ENCODE peak calls at places on chromosomes 11 and 22, in four cellular contexts. R is fibroblast of mammary gland, T is astrocyte of the spinal cord, D is neural crest cell. I is an unnamed sample.

GRCh38 chr11:5363712-5364111 is 12.4 kb downstream of the OR51B6 start:
- DNase-seq in R (no peak), T (no peak), D (no peak), I (no peak)

GRCh38 chr11:60915250-60915914 is 1.4 kb downstream of the TMEM109 start:
- DNase-seq in R (peak), T (peak), D (no peak), I (peak)

GRCh38 chr11:46176421-46176820 is 55.2 kb upstream of the PHF21A start:
- DNase-seq in R (no peak), T (no peak), D (no peak), I (no peak)

GRCh38 chr22:46969491-46969890 is 207.0 kb downstream of the TBC1D22A start:
- DNase-seq in R (no peak), T (no peak), D (no peak), I (no peak)

GRCh38 chr11:66651011-66651410 is 12.5 kb downstream of the RBM4 start:
- DNase-seq in R (peak), T (peak), D (no peak), I (peak)

GRCh38 chr11:99020324-99021225 is at the start of gene CNTN5:
- DNase-seq in R (peak), T (peak), D (peak), I (peak)

GRCh38 chr11:123195182-123196059 is at the start of gene CLMP:
- DNase-seq in R (peak), T (peak), D (no peak), I (peak)

GRCh38 chr11:124069429-124070401 is 28.6 kb upstream of the OR10G7 start:
- DNase-seq in R (peak), T (peak), D (peak), I (peak)

GRCh38 chr22:46974077-46974476 is 211.6 kb downstream of the TBC1D22A start:
- DNase-seq in R (no peak), T (no peak), D (no peak), I (no peak)

GRCh38 chr22:27545071-27545470 is 256.5 kb downstream of the MN1 start:
- DNase-seq in R (no peak), T (no peak), D (no peak), I (no peak)

GRCh38 chr11:11068113-11068512 is 210.3 kb upstream of the ZBED5 start:
- DNase-seq in R (no peak), T (no peak), D (no peak), I (no peak)

GRCh38 chr11:1557904-1558831 is 13.9 kb downstream of the DUSP8 start:
- DNase-seq in R (peak), T (peak), D (no peak), I (peak)

GRCh38 chr11:10518123-10518522 is 22.9 kb downstream of the RNF141 start:
- DNase-seq in R (no peak), T (no peak), D (no peak), I (no peak)

GRCh38 chr11:47590026-47590861 is 3.8 kb downstream of the FAM180B start:
- DNase-seq in R (no peak), T (peak), D (no peak), I (no peak)

GRCh38 chr22:29079218-29079901 is 6.5 kb downstream of the KREMEN1 start:
- DNase-seq in R (no peak), T (peak), D (no peak), I (no peak)

GRCh38 chr11:102664001-102664752 is 39.0 kb upstream of the MMP20 start:
- DNase-seq in R (no peak), T (no peak), D (no peak), I (peak)

GRCh38 chr22:47043835-47044721 is 281.6 kb downstream of the TBC1D22A start:
- DNase-seq in R (peak), T (peak), D (no peak), I (peak)

GRCh38 chr22:26169312-26170111 is at the start of gene SEZ6L:
- DNase-seq in R (no peak), T (no peak), D (peak), I (no peak)

GRCh38 chr11:23123766-23124165 is 263.5 kb upstream of the CCDC179 start:
- DNase-seq in R (peak), T (peak), D (no peak), I (peak)

GRCh38 chr22:29225422-29226090 is 19.9 kb downstream of the EMID1 start:
- DNase-seq in R (peak), T (no peak), D (no peak), I (peak)

GRCh38 chr11:15670520-15671070 is 555.9 kb downstream of the INSC start:
- DNase-seq in R (no peak), T (no peak), D (no peak), I (no peak)

GRCh38 chr11:85848556-85848955 is 6.6 kb upstream of the CCDC83 start:
- DNase-seq in R (no peak), T (no peak), D (no peak), I (no peak)

GRCh38 chr11:60265373-60266214 is 14.9 kb upstream of the MS4A4A start:
- DNase-seq in R (peak), T (peak), D (peak), I (peak)

GRCh38 chr11:119892311-119892808 is 163.4 kb upstream of the NECTIN1 start:
- DNase-seq in R (no peak), T (no peak), D (no peak), I (no peak)

GRCh38 chr11:85889676-85890579 is 34.7 kb downstream of the CCDC83 start:
- DNase-seq in R (peak), T (peak), D (no peak), I (peak)

GRCh38 chr22:28440517-28441366 is 238.9 kb downstream of the TTC28 start:
- DNase-seq in R (peak), T (peak), D (no peak), I (peak)

GRCh38 chr11:110566577-110566976 is 136.8 kb downstream of the FDX1 start:
- DNase-seq in R (no peak), T (no peak), D (no peak), I (no peak)

GRCh38 chr11:69533296-69534165 is 52.1 kb downstream of the LINC01488 start:
- DNase-seq in R (no peak), T (no peak), D (no peak), I (no peak)

GRCh38 chr11:104352036-104352435 is 188.1 kb upstream of the PDGFD start:
- DNase-seq in R (no peak), T (no peak), D (no peak), I (no peak)

GRCh38 chr11:5272395-5273017 is 2.8 kb upstream of the HBE1 start:
- DNase-seq in R (no peak), T (no peak), D (no peak), I (no peak)

GRCh38 chr11:72441647-72442267 is 7.4 kb upstream of the CLPB start:
- DNase-seq in R (peak), T (peak), D (no peak), I (peak)

GRCh38 chr11:31761636-31762035 is 49.5 kb downstream of the PAX6 start:
- DNase-seq in R (no peak), T (no peak), D (no peak), I (no peak)

GRCh38 chr11:64850979-64851567 is 6.6 kb upstream of the CDC42BPG start:
- DNase-seq in R (no peak), T (no peak), D (no peak), I (no peak)

GRCh38 chr22:23268877-23269276 is 88.6 kb downstream of the BCR start:
- DNase-seq in R (no peak), T (no peak), D (no peak), I (no peak)

GRCh38 chr22:33476716-33477115 is 418.5 kb upstream of the SYN3 start:
- DNase-seq in R (no peak), T (no peak), D (no peak), I (peak)

GRCh38 chr22:39723899-39724351 is 153.4 kb downstream of the CACNA1I start:
- DNase-seq in R (peak), T (peak), D (no peak), I (peak)

GRCh38 chr11:7449841-7450214 is 35.5 kb upstream of the OLFML1 start:
- DNase-seq in R (no peak), T (no peak), D (no peak), I (no peak)

GRCh38 chr11:69936750-69937149 is 117.5 kb upstream of the FGF3 start:
- DNase-seq in R (no peak), T (no peak), D (no peak), I (no peak)

GRCh38 chr11:110710520-110711381 is 1.5 kb downstream of the ARHGAP20 start:
- DNase-seq in R (peak), T (peak), D (peak), I (peak)

DNA sequence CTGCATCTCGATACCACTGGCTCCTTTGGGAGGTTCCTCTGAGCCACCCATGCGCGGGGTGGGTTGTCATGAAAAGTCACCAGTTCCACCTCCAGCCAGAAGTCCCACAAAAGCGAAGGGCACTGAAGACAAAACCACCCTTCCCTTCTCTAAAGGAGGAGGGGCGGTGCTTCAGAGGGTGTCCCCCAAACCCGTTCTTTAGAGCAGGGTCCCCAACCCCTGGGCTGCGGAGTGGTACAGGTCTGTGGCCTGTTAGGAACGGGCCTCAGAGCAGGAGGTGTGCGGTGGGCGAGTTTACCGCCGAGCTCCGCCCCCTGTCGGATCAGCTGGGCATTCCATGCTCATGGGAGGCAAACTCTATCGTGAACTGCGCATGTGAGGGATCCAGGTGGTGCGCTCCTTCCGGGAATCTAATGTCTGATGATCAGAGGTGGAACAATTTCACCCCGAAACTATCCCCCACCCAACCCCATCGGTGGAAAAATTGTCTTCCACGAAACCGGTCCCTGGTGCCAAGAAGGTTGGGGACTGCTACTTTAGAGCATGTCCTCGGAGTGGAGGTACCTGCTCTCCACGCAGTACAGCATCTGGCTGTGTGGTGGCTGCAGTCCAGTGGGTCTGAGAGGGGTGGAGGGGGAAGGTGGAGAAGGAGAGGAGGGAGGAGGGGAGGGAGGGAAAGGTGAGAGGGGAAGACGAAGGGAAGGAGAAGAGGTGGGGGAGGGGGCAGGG is 72.9 kb upstream of the SEPTIN5 start:
- DNase-seq in R (no peak), T (no peak), D (peak), I (peak)
- TF ChIP-seq CTCF in R (peak), T (peak), D (peak), I (peak)

GRCh38 chr11:133679896-133680295 is 147.6 kb upstream of the OPCML start:
- DNase-seq in R (no peak), T (no peak), D (no peak), I (no peak)

GRCh38 chr11:133678211-133678610 is 145.9 kb upstream of the OPCML start:
- DNase-seq in R (no peak), T (no peak), D (no peak), I (no peak)

GRCh38 chr11:133681901-133682300 is 149.6 kb upstream of the OPCML start:
- DNase-seq in R (no peak), T (no peak), D (no peak), I (no peak)
- TF ChIP-seq CTCF in R (no peak), T (no peak), D (peak), I (no peak)

GRCh38 chr11:67664213-67664585 is 10.2 kb downstream of the ALDH3B2 start:
- DNase-seq in R (no peak), T (no peak), D (no peak), I (no peak)

GRCh38 chr11:67662142-67662805 is 11.7 kb upstream of the ACY3 start:
- DNase-seq in R (no peak), T (no peak), D (no peak), I (no peak)

GRCh38 chr11:67664696-67665536 is 9.5 kb downstream of the ALDH3B2 start:
- DNase-seq in R (no peak), T (no peak), D (no peak), I (no peak)

GRCh38 chr11:67663515-67664212 is 10.8 kb downstream of the ALDH3B2 start:
- DNase-seq in R (no peak), T (no peak), D (no peak), I (no peak)

GRCh38 chr11:67662806-67663514 is 11.5 kb downstream of the ALDH3B2 start:
- DNase-seq in R (no peak), T (no peak), D (no peak), I (no peak)
- TF ChIP-seq CTCF in R (no peak), T (no peak), D (no peak), I (no peak)

GRCh38 chr11:84642500-84642899 is 984.6 kb downstream of the DLG2 start:
- DNase-seq in R (no peak), T (no peak), D (no peak), I (no peak)
- TF ChIP-seq CTCF in R (no peak), T (no peak), D (no peak), I (no peak)

DNA sequence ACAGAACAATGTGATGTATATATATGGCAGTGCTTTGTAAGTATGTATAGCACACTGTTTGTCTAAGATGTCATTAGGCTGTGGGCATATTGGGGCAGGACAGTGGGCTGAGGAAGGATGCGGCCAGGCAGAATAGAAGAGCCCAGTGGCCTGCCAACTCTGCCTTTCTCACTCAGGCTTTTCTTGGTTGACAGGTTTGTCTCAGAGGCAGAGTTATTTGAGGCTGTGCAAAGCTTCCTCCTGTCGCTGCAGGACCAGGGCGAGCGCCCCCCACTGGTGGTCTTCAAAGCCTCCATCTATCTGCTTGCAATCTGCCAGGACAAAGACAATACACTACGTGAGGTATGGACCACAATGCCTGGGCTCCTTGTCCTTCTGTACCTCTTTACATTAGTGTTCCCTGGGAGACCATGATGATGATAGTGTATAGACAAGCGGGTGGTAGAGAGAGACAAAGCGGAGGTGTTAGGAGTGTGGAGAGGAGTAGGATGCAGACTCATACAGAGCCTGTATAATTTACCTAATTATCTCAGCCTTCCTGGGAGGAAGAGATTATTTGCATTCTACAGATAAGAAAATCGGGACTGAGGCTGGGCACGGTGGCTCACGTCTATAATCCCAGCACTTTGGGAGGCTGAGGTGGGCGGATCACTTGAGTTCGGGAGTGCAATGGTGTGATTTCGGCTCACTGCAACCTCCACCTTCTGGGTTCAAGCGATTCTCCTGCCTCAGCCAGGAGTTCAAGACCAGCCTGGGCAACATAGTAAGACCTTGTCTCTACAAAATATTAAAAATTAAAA is 37.3 kb upstream of the CCDC134 start:
- DNase-seq in R (no peak), T (no peak), D (peak), I (peak)
- TF ChIP-seq CTCF in R (peak), T (peak), D (peak), I (peak)

GRCh38 chr22:20028855-20029549 is 8.1 kb downstream of the TANGO2 start:
- DNase-seq in R (no peak), T (no peak), D (no peak), I (no peak)

GRCh38 chr22:20026996-20027601 is 6.2 kb downstream of the TANGO2 start:
- DNase-seq in R (no peak), T (no peak), D (no peak), I (no peak)

GRCh38 chr22:20029550-20030225 is 8.8 kb downstream of the TANGO2 start:
- DNase-seq in R (no peak), T (no peak), D (no peak), I (no peak)

GRCh38 chr22:20026204-20026908 is 5.4 kb downstream of the TANGO2 start:
- DNase-seq in R (no peak), T (no peak), D (no peak), I (no peak)

GRCh38 chr22:20027966-20028854 is 7.3 kb downstream of the TANGO2 start:
- DNase-seq in R (peak), T (no peak), D (no peak), I (peak)
- TF ChIP-seq CTCF in R (peak), T (peak), D (peak), I (peak)

GRCh38 chr11:77412814-77413213 is 61.1 kb downstream of the PAK1 start:
- DNase-seq in R (no peak), T (no peak), D (no peak), I (no peak)

GRCh38 chr11:77416357-77416756 is 57.5 kb downstream of the PAK1 start:
- DNase-seq in R (no peak), T (no peak), D (no peak), I (no peak)

GRCh38 chr11:77411717-77412441 is 62.0 kb downstream of the PAK1 start:
- DNase-seq in R (peak), T (peak), D (peak), I (peak)

GRCh38 chr11:77411238-77411637 is 62.7 kb downstream of the PAK1 start:
- DNase-seq in R (peak), T (peak), D (peak), I (peak)

DNA sequence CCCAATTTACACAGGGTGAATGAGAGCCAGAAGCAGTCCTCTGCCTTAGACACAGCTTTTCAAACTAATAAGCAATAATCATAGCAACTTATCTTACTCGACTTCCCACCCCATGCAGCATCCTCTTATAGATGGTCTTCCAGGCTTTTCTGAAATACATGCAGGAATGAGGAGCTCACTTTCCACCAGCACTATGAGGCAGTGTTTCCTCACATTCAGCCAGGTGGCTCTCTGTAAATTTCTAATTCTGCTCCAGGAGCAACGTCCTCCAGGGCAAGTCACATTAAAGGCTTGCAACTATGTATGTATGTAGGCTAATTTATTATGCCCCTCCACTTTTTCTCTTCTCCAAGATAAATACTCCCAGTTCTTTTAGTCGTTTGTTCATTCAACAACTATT is 60.0 kb downstream of the PAK1 start:
- DNase-seq in R (no peak), T (no peak), D (no peak), I (no peak)
- TF ChIP-seq CTCF in R (no peak), T (no peak), D (no peak), I (no peak)

I was measured in choroid plexus epithelial cell.